ENCODE peak calls at places on chromosomes 1 and 21, in five cellular contexts. L is epithelial cell of esophagus; P is CD4-positive, alpha-beta memory T cell; N is mucosa of descending colon; F is cardiac fibroblast. H is an unnamed sample.

GRCh38 chr1:217273866-217274265 is 357.0 kb downstream of the GPATCH2 start:
- DNase-seq in L (no peak), P (no peak), N (no peak), F (peak), H (no peak)

GRCh38 chr1:228305721-228306152 is 97.9 kb downstream of the OBSCN start:
- DNase-seq in L (no peak), P (no peak), N (no peak), F (no peak), H (no peak)

GRCh38 chr1:20587639-20588017 is 1.3 kb upstream of the CDA start:
- DNase-seq in L (peak), P (no peak), N (no peak), F (peak), H (no peak)

GRCh38 chr1:64006276-64007051 is 197.0 kb upstream of the UBE2U start:
- DNase-seq in L (peak), P (no peak), N (no peak), F (peak), H (no peak)

GRCh38 chr1:27161594-27161993 is 6.7 kb upstream of the SLC9A1 start:
- DNase-seq in L (peak), P (peak), N (peak), F (peak), H (no peak)

GRCh38 chr1:22507582-22507981 is 55.7 kb upstream of the EPHA8 start:
- DNase-seq in L (no peak), P (no peak), N (no peak), F (no peak), H (no peak)

GRCh38 chr1:157831968-157832626 is 9.5 kb downstream of the CD5L start:
- DNase-seq in L (peak), P (no peak), N (no peak), F (no peak), H (no peak)

GRCh38 chr21:19353271-19353670 is 949.7 kb upstream of the TMPRSS15 start:
- DNase-seq in L (no peak), P (no peak), N (no peak), F (no peak), H (no peak)

GRCh38 chr1:222161676-222162075 is 386.2 kb downstream of the HHIPL2 start:
- DNase-seq in L (peak), P (no peak), N (no peak), F (no peak), H (no peak)

GRCh38 chr1:207152792-207153434 is 48.9 kb downstream of the C4BPA start:
- DNase-seq in L (peak), P (no peak), N (no peak), F (no peak), H (no peak)

GRCh38 chr1:206507395-206508129 is at the start of gene RASSF5:
- DNase-seq in L (peak), P (peak), N (peak), F (peak), H (peak)

GRCh38 chr1:202090994-202091393 is 31.7 kb upstream of the GPR37L1 start:
- DNase-seq in L (no peak), P (no peak), N (no peak), F (no peak), H (no peak)

GRCh38 chr1:91650764-91651163 is 150.1 kb downstream of the CDC7 start:
- DNase-seq in L (peak), P (no peak), N (no peak), F (peak), H (no peak)

GRCh38 chr1:44717196-44717595 is 13.8 kb downstream of the RNU5D-1 start:
- DNase-seq in L (no peak), P (no peak), N (no peak), F (no peak), H (no peak)

GRCh38 chr1:93164816-93165215 is 15.4 kb downstream of the TMED5 start:
- DNase-seq in L (no peak), P (no peak), N (no peak), F (no peak), H (no peak)

GRCh38 chr1:232329103-232329788 is 300.7 kb downstream of the SIPA1L2 start:
- DNase-seq in L (no peak), P (no peak), N (no peak), F (no peak), H (no peak)

GRCh38 chr1:152188673-152189591 is 29.9 kb upstream of the RPTN start:
- DNase-seq in L (peak), P (peak), N (peak), F (peak), H (peak)

GRCh38 chr21:32283001-32283400 is 4.2 kb upstream of the MIS18A start:
- DNase-seq in L (no peak), P (no peak), N (no peak), F (no peak), H (no peak)

GRCh38 chr1:167110586-167110985 is 16.7 kb downstream of the STYXL2 start:
- DNase-seq in L (no peak), P (peak), N (no peak), F (no peak), H (no peak)

GRCh38 chr1:170213598-170213997 is 67.8 kb downstream of the NTMT2 start:
- DNase-seq in L (no peak), P (no peak), N (no peak), F (no peak), H (no peak)

GRCh38 chr1:244049142-244049968 is 1.7 kb upstream of the ZBTB18 start:
- DNase-seq in L (peak), P (peak), N (peak), F (no peak), H (peak)

GRCh38 chr1:94298861-94299260 is 61.5 kb upstream of the ARHGAP29 start:
- DNase-seq in L (no peak), P (no peak), N (no peak), F (peak), H (no peak)

GRCh38 chr1:53197301-53198205 is 929 bp downstream of the CPT2 start:
- DNase-seq in L (no peak), P (no peak), N (no peak), F (no peak), H (no peak)

GRCh38 chr1:36910886-36911540 is 123.3 kb downstream of the GRIK3 start:
- DNase-seq in L (no peak), P (no peak), N (no peak), F (no peak), H (peak)

GRCh38 chr1:226541631-226542622 is 6.6 kb upstream of the STUM start:
- DNase-seq in L (peak), P (no peak), N (peak), F (peak), H (no peak)

GRCh38 chr1:244964112-244964971 is 100.0 kb upstream of the HNRNPU start:
- DNase-seq in L (no peak), P (peak), N (peak), F (peak), H (no peak)

GRCh38 chr1:91672601-91673161 is 172.0 kb downstream of the CDC7 start:
- DNase-seq in L (no peak), P (no peak), N (no peak), F (no peak), H (no peak)

GRCh38 chr1:212586429-212587303 is 21.9 kb upstream of the ATF3 start:
- DNase-seq in L (no peak), P (no peak), N (no peak), F (no peak), H (no peak)

GRCh38 chr21:20662523-20662922 is 335.7 kb upstream of the NCAM2 start:
- DNase-seq in L (no peak), P (no peak), N (no peak), F (no peak), H (no peak)

GRCh38 chr21:36976882-36977651 is 10.6 kb upstream of the HLCS start:
- DNase-seq in L (peak), P (peak), N (no peak), F (peak), H (peak)

GRCh38 chr1:228043281-228043845 is 36.6 kb downstream of the WNT3A start:
- DNase-seq in L (peak), P (no peak), N (peak), F (peak), H (no peak)

GRCh38 chr1:22553104-22553880 is 10.0 kb upstream of the EPHA8 start:
- DNase-seq in L (no peak), P (no peak), N (peak), F (no peak), H (no peak)

GRCh38 chr1:40239626-40240025 is 8.1 kb upstream of the TMCO2 start:
- DNase-seq in L (no peak), P (no peak), N (no peak), F (no peak), H (no peak)

GRCh38 chr1:183480971-183481431 is 8.7 kb downstream of the SMG7 start:
- DNase-seq in L (peak), P (no peak), N (no peak), F (peak), H (no peak)

GRCh38 chr1:67889466-67889865 is 56.2 kb upstream of the GNG12 start:
- DNase-seq in L (no peak), P (no peak), N (no peak), F (no peak), H (no peak)

GRCh38 chr1:112575154-112575804 is 43.7 kb downstream of the ST7L start:
- DNase-seq in L (peak), P (no peak), N (no peak), F (peak), H (no peak)

GRCh38 chr1:188154196-188154595 is 1325.4 kb downstream of the PLA2G4A start:
- DNase-seq in L (no peak), P (no peak), N (no peak), F (no peak), H (no peak)

GRCh38 chr21:46099476-46099875 is 1.6 kb downstream of the COL6A2 start:
- DNase-seq in L (no peak), P (no peak), N (peak), F (peak), H (peak)

GRCh38 chr1:212488436-212489283 is 55.9 kb downstream of the NENF start:
- DNase-seq in L (peak), P (no peak), N (no peak), F (peak), H (no peak)

GRCh38 chr1:242146640-242147039 is 147.7 kb upstream of the MAP1LC3C start:
- DNase-seq in L (no peak), P (no peak), N (no peak), F (no peak), H (no peak)
- H3K4me3 ChIP-seq in L (no peak), P (no peak), N (no peak), F (no peak), H (no peak)

DNA sequence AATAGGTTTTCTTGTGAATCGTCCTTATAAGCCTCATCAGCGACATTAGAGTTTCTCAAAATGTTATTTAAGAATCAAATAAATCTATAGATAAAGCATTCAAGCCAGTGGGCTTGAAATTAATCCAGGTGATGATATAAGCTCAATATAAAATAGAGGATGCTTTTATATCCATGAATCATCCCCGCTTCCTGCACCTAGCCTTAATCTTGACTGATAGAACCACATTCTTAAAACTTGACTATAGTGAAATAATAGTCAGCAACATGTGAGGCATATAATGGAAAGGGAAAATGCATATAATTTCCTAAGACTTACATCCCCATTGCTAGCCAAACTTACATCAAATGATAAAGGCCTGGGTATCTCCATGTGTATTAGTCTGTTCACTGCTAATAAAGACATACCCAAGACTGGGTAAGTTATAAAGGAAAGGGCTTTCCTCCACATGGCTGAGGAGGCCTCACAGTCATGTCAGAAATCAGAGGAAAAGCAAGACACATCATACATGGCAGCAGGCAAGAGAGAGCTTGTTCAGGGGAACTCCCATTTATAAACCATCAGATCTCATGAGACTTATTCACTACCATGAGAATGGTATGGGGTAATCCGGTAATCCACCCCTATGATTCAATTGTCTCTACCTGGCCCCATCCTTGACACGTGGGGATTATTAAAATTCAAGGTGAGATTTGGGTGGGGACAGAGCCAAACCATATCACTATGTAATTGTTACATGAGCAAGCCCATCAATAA is 161.3 kb upstream of the SAMSN1 start:
- DNase-seq in L (peak), P (no peak), N (no peak), F (no peak), H (no peak)
- H3K4me3 ChIP-seq in L (no peak), P (no peak), N (no peak), F (no peak), H (no peak)

DNA sequence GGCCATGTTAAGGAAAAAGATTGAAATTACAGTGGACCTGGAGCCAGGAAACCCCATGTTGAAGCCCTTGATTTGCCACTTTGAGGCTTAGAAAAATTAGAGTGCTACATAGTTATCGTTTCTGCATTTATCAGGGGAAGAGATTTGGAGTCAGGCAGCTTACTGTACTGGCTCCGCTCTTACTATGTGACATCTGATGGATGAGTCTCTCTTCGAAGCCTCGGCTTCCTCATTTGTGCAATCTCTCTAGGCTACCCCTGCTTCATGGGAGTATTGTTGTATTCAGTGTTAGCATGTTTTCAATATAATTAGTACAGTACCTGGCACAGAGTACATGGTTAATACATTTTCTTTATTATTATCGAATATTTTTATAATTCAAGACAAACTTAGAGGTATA is 480.4 kb upstream of the USP24 start:
- DNase-seq in L (no peak), P (no peak), N (no peak), F (peak), H (no peak)
- H3K4me3 ChIP-seq in L (no peak), P (no peak), N (no peak), F (no peak), H (no peak)

DNA sequence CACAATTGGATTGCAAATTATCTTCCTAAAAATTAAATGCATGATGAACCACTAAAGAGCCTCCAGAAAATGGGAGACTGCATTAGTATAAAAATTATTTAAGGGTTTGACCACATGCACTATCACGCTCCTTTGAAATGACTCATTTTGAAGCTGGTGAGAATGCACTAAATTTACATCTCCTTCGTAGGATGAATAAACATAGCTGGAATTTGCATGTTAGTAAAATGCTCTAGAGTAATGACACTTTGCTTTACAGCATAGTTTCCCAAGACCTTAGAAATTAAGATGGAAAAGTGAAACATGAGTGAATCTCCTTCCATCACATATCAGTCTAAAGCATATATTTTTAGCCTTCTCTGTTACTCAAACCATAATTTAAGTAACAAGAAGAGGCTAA is 2.4 kb downstream of the PLPPR4 start:
- DNase-seq in L (peak), P (no peak), N (no peak), F (peak), H (no peak)
- H3K4me3 ChIP-seq in L (no peak), P (no peak), N (no peak), F (no peak), H (no peak)

GRCh38 chr1:235009561-235010306 is 118.9 kb downstream of the TOMM20 start:
- DNase-seq in L (no peak), P (no peak), N (no peak), F (no peak), H (no peak)

GRCh38 chr1:235009074-235009473 is 119.6 kb downstream of the TOMM20 start:
- DNase-seq in L (no peak), P (no peak), N (no peak), F (no peak), H (no peak)

GRCh38 chr1:235011599-235012435 is 116.8 kb downstream of the TOMM20 start:
- DNase-seq in L (peak), P (peak), N (peak), F (peak), H (peak)

GRCh38 chr1:235012436-235013210 is 116.0 kb downstream of the TOMM20 start:
- DNase-seq in L (peak), P (no peak), N (no peak), F (no peak), H (no peak)

GRCh38 chr1:235011064-235011598 is 117.5 kb downstream of the TOMM20 start:
- DNase-seq in L (no peak), P (peak), N (no peak), F (no peak), H (no peak)
- H3K4me3 ChIP-seq in L (no peak), P (peak), N (no peak), F (no peak), H (peak)

GRCh38 chr21:38496224-38496623 is 2.1 kb downstream of the ERG start:
- DNase-seq in L (no peak), P (no peak), N (no peak), F (no peak), H (no peak)
- H3K4me3 ChIP-seq in L (no peak), P (no peak), N (no peak), F (no peak), H (no peak)

GRCh38 chr1:18422076-18422777 is 58.5 kb upstream of the KLHDC7A start:
- DNase-seq in L (no peak), P (no peak), N (no peak), F (no peak), H (no peak)
- H3K4me3 ChIP-seq in L (no peak), P (no peak), N (no peak), F (no peak), H (no peak)

H was measured in CD8-positive, alpha-beta T cell.